ENCODE peak calls at places on chromosome 7, in seven cellular contexts. N, M, O, P, J, V and R are unnamed samples. For H3K4me1, the result is how much of the 10 kb centered on the place peaks cover.

GRCh38 chr7:100509213-100509612 is 25.5 kb downstream of the NYAP1 start:
- DNase-seq in V (peak), O (no peak), M (no peak), J (no peak), P (no peak), N (no peak), R (no peak)

GRCh38 chr7:133676805-133677370 is 424.0 kb downstream of the EXOC4 start:
- DNase-seq in M (no peak), J (no peak), N (no peak), P (no peak), V (no peak), O (no peak), R (no peak)

GRCh38 chr7:32941181-32941995 is 15.9 kb upstream of the FKBP9 start:
- DNase-seq in J (no peak), N (no peak), O (no peak), P (no peak), V (no peak), M (peak), R (no peak)

GRCh38 chr7:3245077-3245476 is 56.0 kb upstream of the SDK1 start:
- DNase-seq in P (no peak), J (no peak), O (no peak), V (no peak), M (no peak), N (no peak), R (no peak)

GRCh38 chr7:55078465-55079372 is 59.9 kb downstream of the EGFR start:
- DNase-seq in N (no peak), J (peak), M (no peak), P (no peak), O (no peak), V (peak), R (peak)

GRCh38 chr7:148773344-148773743 is 74.6 kb downstream of the CUL1 start:
- DNase-seq in P (peak), J (peak), V (no peak), N (no peak), M (no peak), O (no peak), R (no peak)

GRCh38 chr7:102450242-102450641 is 14.4 kb downstream of the ALKBH4 start:
- DNase-seq in V (no peak), M (no peak), O (peak), P (peak), N (no peak), J (peak), R (no peak)

GRCh38 chr7:157010588-157011332 is at the start of gene MNX1:
- DNase-seq in J (peak), O (no peak), N (peak), M (no peak), V (peak), P (peak), R (peak)

GRCh38 chr7:22992874-22993840 is 20.8 kb downstream of the HYCC1 start:
- DNase-seq in N (no peak), P (no peak), J (no peak), O (no peak), V (no peak), M (no peak), R (no peak)

GRCh38 chr7:144018065-144018464 is 17.9 kb downstream of the OR6B1 start:
- DNase-seq in O (no peak), V (no peak), M (no peak), J (no peak), P (no peak), N (no peak), R (no peak)

GRCh38 chr7:150685219-150686029 is at the start of gene GIMAP2:
- DNase-seq in V (no peak), P (no peak), J (no peak), N (no peak), O (no peak), M (peak), R (no peak)

GRCh38 chr7:36984051-36984492 is 259.8 kb upstream of the AOAH start:
- DNase-seq in J (no peak), N (no peak), M (no peak), P (no peak), V (no peak), O (no peak), R (no peak)

GRCh38 chr7:78225534-78225933 is 427.0 kb downstream of the PHTF2 start:
- DNase-seq in M (peak), O (no peak), V (no peak), J (no peak), N (no peak), P (no peak), R (no peak)

DNA sequence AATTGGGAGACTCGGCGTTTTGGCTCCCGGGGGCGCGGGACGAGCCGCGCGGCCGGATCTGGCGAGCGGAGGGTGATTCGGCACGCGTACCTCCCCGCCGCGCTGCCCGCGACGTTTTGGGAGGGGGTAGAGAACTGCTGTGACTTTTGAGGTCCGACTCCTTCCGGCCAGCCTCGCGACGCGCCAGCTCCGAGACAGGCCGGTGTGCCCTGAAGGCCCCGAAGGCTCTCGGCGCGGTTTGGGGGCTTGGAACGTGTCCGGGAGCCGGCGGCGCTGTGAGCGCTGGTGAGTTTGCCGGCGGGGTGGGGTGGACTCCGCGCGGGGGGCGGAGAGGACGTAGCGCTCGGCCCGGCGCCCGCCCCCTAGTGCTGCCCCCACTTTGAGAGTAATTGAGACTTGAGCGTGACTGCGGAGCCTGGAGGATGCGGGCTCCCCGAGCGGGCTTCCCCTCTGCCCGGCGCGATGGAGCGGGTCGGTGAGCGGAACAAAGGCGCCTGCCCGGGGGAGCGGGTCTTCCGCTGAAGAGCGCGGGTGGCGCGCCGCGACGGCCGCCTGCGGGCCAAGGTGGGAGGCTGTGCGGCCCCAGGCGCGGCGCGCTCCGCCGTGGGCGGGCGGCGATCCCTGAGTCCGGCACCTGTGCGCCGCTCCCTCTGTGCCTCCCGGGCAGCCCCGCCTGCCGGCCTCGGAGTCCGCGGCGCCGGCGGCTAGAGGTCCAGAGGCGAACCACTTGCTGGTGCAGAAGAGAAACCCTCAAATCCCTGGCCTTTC is at the start of gene GALNT17:
- DNase-seq in P (no peak), J (no peak), M (no peak), O (no peak), N (peak), V (no peak), R (no peak)
- H3K4me3 ChIP-seq in P (no peak), J (peak), M (peak), O (no peak), N (peak), V (peak), R (no peak)

GRCh38 chr7:121406461-121406860 is 10.4 kb upstream of the FAM3C start:
- DNase-seq in M (no peak), O (no peak), J (no peak), N (no peak), P (no peak), V (no peak), R (no peak)

GRCh38 chr7:121401896-121402295 is 5.8 kb upstream of the FAM3C start:
- DNase-seq in M (peak), V (no peak), O (no peak), N (no peak), P (no peak), J (no peak), R (no peak)

GRCh38 chr7:121406866-121407439 is 10.8 kb upstream of the FAM3C start:
- DNase-seq in J (no peak), O (no peak), V (no peak), P (no peak), N (no peak), M (no peak), R (no peak)

DNA sequence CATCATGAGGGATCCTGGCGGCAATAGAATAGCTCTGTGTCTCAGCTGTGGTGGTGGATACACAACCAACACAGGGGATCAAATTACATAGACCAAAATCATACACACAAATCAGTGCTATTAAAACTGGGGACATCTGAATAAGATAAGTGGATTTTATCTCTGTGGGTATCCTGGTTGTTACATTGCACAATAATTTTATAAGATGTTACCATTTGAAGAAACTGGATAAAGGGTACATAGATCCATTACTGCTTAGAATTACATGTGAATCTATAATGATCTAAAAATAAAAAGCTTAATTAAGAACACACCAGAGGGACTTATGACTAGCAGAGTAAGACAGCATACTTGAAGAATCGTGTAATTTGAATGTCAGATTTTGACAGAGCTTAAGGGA is 8.2 kb upstream of the FAM3C start:
- DNase-seq in V (no peak), M (no peak), O (no peak), J (no peak), N (no peak), P (no peak), R (no peak)
- H3K4me1 ChIP-seq in V (under half), M (under half), O (under half), J (under half), N (under half), P (under half), R (under half)

DNA sequence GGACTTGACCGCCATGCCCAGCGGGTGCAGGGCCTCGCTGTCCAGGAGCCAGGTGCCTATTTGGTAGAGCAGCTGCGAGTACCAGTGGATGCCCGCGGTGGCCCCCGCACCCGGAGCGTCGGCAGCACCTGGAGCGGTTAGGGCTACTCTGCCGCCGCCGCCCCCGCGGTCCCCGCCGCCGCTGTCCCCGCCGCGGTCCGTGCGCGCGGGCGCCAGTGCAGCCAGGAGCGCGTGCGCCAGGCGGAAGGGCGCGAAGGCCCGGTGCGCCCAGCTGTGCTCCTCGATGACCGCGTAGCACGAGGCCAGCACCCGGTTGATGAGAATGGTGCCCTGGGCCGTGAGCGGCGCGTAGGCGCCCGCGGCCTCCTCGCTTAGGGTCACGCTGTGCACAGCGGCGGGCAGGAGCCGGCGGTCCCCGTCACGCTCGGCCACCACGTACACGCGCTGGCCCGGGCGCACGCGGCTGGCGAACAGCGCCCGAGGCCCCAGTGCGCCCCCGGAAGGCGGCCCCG is 9.3 kb downstream of the SHH start:
- DNase-seq in V (peak), J (no peak), P (no peak), M (no peak), O (no peak), N (no peak), R (no peak)
- H3K4me3 ChIP-seq in V (peak), J (peak), P (no peak), M (no peak), O (no peak), N (no peak), R (no peak)

GRCh38 chr7:123792547-123792946 is 43.7 kb upstream of the WASL start:
- DNase-seq in O (no peak), P (no peak), J (no peak), M (no peak), V (no peak), N (no peak), R (no peak)
- H3K4me1 ChIP-seq in O (under half), P (under half), J (under half), M (under half), V (under half), N (under half), R (under half)

GRCh38 chr7:155459867-155460461 is 2.0 kb downstream of the EN2 start:
- DNase-seq in O (no peak), N (no peak), V (no peak), P (no peak), J (peak), M (no peak), R (no peak)

GRCh38 chr7:155460926-155461613 is 3.1 kb downstream of the EN2 start:
- DNase-seq in P (no peak), V (no peak), J (peak), O (no peak), N (no peak), M (no peak), R (no peak)

GRCh38 chr7:155458317-155459132 is 596 bp downstream of the EN2 start:
- DNase-seq in J (no peak), N (no peak), V (no peak), M (no peak), P (no peak), O (no peak), R (no peak)

GRCh38 chr7:155457544-155458316 is at the start of gene EN2:
- DNase-seq in J (peak), O (no peak), V (no peak), P (no peak), M (no peak), N (no peak), R (no peak)

DNA sequence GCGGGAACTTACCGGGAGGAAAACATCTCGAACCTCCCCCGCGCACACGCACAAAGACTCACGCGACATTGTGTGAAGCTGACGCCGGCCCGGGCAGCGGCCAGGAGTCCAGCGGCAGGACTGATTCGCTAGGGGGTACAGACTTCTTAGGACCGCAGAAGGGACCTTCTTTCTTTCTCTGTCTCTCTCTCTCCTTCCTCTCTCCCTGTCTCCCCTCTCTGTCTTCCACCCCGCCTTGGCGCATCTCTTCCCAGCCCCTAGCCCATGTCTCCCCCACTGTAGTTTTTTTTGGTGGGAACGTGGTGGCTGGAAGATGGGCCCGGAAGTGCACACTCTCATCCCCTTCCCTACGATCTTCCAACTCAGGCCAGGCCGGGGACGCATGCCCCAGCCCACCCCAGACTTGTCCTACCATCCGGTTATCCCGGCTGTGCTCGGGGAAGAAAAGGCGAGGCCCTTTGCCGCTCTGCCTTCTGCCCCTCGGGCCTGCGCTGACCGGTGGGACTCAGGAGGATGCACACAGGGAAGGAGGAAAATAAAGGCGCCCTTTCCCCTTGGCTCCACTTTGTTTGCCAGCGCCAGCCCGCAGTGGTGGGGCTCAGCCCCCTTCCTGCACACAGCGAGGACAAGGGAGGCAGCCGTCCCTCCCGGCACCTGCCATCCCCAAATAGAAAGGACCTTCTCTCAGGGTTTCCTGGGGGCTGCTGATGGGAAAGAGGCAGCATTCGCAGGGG is 1.4 kb downstream of the EN2 start:
- DNase-seq in O (no peak), M (no peak), J (peak), P (no peak), V (no peak), N (no peak), R (no peak)
- H3K4me3 ChIP-seq in O (no peak), M (no peak), J (no peak), P (no peak), V (no peak), N (no peak), R (no peak)

DNA sequence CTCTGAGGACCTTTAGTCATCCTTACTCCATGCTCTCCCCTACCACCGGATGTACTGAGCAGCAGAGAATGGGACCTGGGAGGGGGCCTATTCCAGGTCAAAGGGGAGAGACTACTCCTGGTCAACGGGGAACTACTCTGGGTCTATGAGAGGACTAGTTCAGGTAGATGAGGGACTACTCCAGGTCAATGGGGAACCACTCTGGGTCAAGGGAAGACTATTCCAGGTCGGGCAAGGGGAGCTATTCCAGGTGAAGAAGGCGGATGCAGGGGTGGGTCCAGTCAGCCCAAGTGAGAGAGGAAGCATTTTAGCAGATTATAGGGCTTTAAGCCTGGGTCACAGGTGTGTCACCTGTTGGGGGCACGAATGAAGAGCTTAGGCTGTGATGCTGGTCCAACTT is 35.4 kb downstream of the CCM2 start:
- DNase-seq in J (no peak), P (no peak), V (no peak), N (no peak), M (no peak), O (no peak), R (no peak)
- H3K4me1 ChIP-seq in J (under half), P (half or more), V (under half), N (under half), M (under half), O (half or more), R (under half)

GRCh38 chr7:135558881-135559280 is 1.2 kb downstream of the NUP205 start:
- DNase-seq in O (no peak), V (no peak), N (no peak), M (no peak), P (no peak), J (no peak), R (no peak)
- H3K4me3 ChIP-seq in O (peak), V (peak), N (peak), M (peak), P (peak), J (peak), R (peak)

DNA sequence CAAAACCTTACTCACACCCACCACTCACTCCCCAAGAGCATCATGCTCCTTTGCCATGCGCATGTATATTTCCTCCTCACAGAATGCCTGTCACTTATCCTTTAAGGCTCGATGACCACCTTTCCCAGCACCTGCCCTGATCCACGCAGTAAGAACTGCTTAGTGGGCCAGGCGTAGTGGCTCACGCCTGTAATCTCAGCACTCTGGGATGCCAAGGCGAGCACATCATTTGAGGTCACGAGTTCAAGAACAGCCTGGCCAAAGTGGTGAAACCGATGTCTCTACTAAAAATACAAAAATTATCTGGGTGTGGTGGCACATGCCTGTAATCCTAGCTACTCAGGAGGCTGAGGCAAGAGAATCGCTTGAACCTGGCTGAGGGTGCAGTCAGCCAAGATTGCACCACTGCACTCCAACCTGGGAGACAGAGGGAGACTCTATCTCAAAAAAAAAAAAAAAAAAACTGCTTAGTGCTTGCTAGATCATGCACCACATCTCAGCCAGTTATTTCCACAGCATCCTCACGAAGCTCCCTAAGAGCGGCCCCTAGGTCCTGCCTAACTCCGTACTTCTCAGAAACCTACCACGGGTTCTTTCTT is 37.3 kb downstream of the CYTH3 start:
- DNase-seq in V (no peak), M (no peak), P (no peak), O (no peak), J (no peak), N (no peak), R (no peak)
- H3K4me1 ChIP-seq in V (under half), M (under half), P (under half), O (under half), J (under half), N (half or more), R (under half)